ENCODE peak calls at places on chromosomes 4 and X, in four cellular contexts. T is K562, V is HepG2, K is GM12878. Q is an unnamed sample.

GRCh38 chr4:68184923-68185322 is 55.3 kb upstream of the TMPRSS11F start:
- DNase-seq in V (no peak), K (no peak), T (no peak), Q (no peak)

GRCh38 chrX:154444001-154444754 is at the start of gene FAM50A:
- DNase-seq in K (no peak), T (peak; percentile 88), V (no peak), Q (peak; percentile 37)

GRCh38 chr4:163048447-163048846 is 118.2 kb downstream of the NAF1 start:
- DNase-seq in V (peak; percentile 21), K (no peak), T (peak; percentile 52), Q (peak; percentile 32)

GRCh38 chr4:83334425-83335241 is at the start of gene HPSE:
- DNase-seq in T (peak; percentile 41), K (no peak), V (peak; percentile 3), Q (peak; percentile 89)

GRCh38 chr4:167219090-167219489 is 15.2 kb downstream of the SPOCK3 start:
- DNase-seq in T (no peak), V (no peak), K (no peak), Q (no peak)

GRCh38 chr4:103046416-103047290 is 27.1 kb upstream of the SLC9B1 start:
- DNase-seq in K (no peak), T (peak; percentile 55), V (peak; percentile 50), Q (peak; percentile 37)

GRCh38 chr4:187167126-187167525 is 443.5 kb upstream of the FAT1 start:
- DNase-seq in V (no peak), T (no peak), K (no peak), Q (no peak)

GRCh38 chr4:158809611-158810486 is 41.0 kb downstream of the FNIP2 start:
- DNase-seq in T (peak; percentile 36), V (no peak), K (peak; percentile 89), Q (no peak)

GRCh38 chr4:41362647-41363383 is 106.1 kb downstream of the UCHL1 start:
- DNase-seq in V (no peak), T (no peak), K (no peak), Q (peak; percentile 72)

GRCh38 chrX:10722804-10723364 is 102.5 kb upstream of the MID1 start:
- DNase-seq in V (no peak), K (no peak), T (peak; percentile 49), Q (peak; percentile 67)

GRCh38 chrX:43741843-43742573 is 85.9 kb downstream of the MAOA start:
- DNase-seq in T (no peak), K (no peak), V (no peak), Q (no peak)

GRCh38 chr4:94342713-94343112 is at the start of gene HPGDS:
- DNase-seq in K (no peak), V (no peak), T (no peak), Q (no peak)

GRCh38 chr4:168598191-168598590 is 101.3 kb downstream of the PALLD start:
- DNase-seq in V (no peak), K (no peak), T (no peak), Q (no peak)

GRCh38 chrX:267771-268261 is 13.4 kb upstream of the PLCXD1 start:
- DNase-seq in T (no peak), V (no peak), K (no peak), Q (peak; percentile 16)

GRCh38 chr4:76485450-76485849 is 50.4 kb downstream of the SHROOM3 start:
- DNase-seq in K (no peak), T (no peak), V (peak; percentile 9), Q (no peak)

GRCh38 chr4:25702848-25703247 is 47.2 kb downstream of the SLC34A2 start:
- DNase-seq in K (no peak), T (no peak), V (no peak), Q (no peak)

GRCh38 chr4:73481356-73481755 is at the start of gene AFM:
- DNase-seq in T (no peak), V (peak; percentile 73), K (no peak), Q (no peak)

GRCh38 chrX:98607739-98608138 is 1724.0 kb downstream of the RPA4 start:
- DNase-seq in K (no peak), T (no peak), V (no peak), Q (no peak)

GRCh38 chrX:118839334-118839958 is 15.8 kb downstream of the ZCCHC12 start:
- DNase-seq in V (peak; percentile 58), T (peak; percentile 75), K (no peak), Q (peak; percentile 91)

DNA sequence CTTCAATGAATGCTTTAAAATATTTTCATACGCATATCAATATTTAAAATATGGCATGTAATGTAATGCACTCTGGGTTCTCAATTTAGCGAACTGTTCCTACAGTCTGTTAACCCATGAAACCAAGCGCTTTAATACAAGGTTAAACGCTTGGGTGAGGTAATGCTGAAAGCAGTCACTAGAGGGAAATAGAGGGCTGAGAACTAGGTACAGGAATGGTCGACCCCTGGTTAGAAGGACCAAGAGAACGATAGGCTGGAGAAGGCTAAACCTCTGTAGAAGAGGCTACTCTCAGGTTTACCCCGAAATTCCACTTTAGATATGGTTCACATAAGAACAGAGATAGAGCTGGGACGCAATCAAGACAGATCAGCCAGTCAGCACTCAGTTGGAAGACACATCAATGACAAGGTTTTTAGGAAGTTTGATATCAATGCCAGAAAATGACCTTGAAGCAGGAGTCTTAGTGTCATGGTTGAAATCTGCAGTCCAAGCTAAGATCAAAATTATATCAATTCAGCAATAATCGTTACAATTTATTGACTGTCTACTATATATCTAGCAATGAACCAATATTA is 26.9 kb downstream of the ARSJ start:
- DNase-seq in K (peak; percentile 12), V (peak; percentile 54), T (peak; percentile 5), Q (peak; percentile 29)
- TF ChIP-seq USF2 in K (no peak), V (no peak), T (no peak), Q (no peak)

GRCh38 chr4:7393491-7394183 is 41.1 kb downstream of the PSAPL1 start:
- DNase-seq in T (no peak), K (no peak), V (no peak), Q (no peak)

GRCh38 chr4:7396186-7396585 is 38.5 kb downstream of the PSAPL1 start:
- DNase-seq in K (no peak), V (no peak), T (no peak), Q (no peak)

GRCh38 chr4:7395635-7396034 is 39.1 kb downstream of the PSAPL1 start:
- DNase-seq in T (no peak), V (no peak), K (no peak), Q (no peak)

GRCh38 chr4:7394184-7394575 is 40.5 kb downstream of the PSAPL1 start:
- DNase-seq in K (no peak), T (no peak), V (no peak), Q (no peak)

GRCh38 chr4:7394681-7395451 is 39.9 kb downstream of the PSAPL1 start:
- DNase-seq in T (no peak), V (no peak), K (no peak), Q (no peak)
- TF ChIP-seq TCF7 in T (no peak), V (no peak), K (no peak), Q (no peak)

DNA sequence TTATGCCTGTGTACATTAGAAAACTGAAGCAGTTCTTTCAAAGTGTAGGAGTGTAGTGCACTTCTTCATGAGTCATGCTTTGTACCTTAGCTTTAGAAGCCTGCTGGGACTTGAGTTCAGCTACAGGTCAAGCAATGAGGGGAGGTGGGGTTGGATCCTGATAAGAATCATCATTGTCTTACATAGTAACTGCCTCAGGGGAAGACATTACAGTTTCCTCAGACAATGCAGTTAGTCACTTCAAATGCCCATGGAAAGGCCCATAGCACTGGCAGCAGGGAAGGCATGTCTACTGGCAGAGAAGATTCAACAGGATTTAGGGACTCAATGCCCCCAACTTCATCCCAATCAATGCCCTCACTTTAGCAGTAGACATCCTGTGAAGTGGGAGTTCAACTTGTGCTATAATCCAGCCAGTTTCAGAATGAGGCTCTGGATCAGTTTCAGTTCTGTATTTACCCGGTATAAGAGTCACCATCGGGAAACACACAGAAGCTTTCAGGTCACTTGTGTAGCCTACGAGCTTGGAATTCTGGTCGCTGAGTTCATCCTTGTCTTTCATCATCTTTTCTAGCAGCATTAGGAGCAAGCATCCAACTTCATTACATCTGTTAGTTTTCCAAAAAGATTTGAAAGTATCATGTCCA is 1216.5 kb downstream of the RAPGEF2 start:
- DNase-seq in K (no peak), T (no peak), V (no peak), Q (no peak)
- TF ChIP-seq CREM in K (no peak), T (no peak), V (no peak), Q (no peak)

GRCh38 chrX:15475021-15475420 is 18.1 kb downstream of the PIR start:
- DNase-seq in T (no peak), K (no peak), V (no peak), Q (no peak)
- TF ChIP-seq USF2 in T (no peak), K (no peak), V (no peak), Q (no peak)

GRCh38 chr4:8278009-8278395 is 8.4 kb downstream of the HTRA3 start:
- DNase-seq in T (no peak), K (no peak), V (no peak), Q (no peak)

GRCh38 chr4:8279321-8280157 is 10.0 kb downstream of the HTRA3 start:
- DNase-seq in V (no peak), K (no peak), T (no peak), Q (no peak)

GRCh38 chr4:8277356-8278008 is 7.9 kb downstream of the HTRA3 start:
- DNase-seq in T (no peak), K (no peak), V (no peak), Q (no peak)

GRCh38 chr4:8280158-8280875 is 10.8 kb downstream of the HTRA3 start:
- DNase-seq in K (no peak), T (no peak), V (no peak), Q (no peak)

DNA sequence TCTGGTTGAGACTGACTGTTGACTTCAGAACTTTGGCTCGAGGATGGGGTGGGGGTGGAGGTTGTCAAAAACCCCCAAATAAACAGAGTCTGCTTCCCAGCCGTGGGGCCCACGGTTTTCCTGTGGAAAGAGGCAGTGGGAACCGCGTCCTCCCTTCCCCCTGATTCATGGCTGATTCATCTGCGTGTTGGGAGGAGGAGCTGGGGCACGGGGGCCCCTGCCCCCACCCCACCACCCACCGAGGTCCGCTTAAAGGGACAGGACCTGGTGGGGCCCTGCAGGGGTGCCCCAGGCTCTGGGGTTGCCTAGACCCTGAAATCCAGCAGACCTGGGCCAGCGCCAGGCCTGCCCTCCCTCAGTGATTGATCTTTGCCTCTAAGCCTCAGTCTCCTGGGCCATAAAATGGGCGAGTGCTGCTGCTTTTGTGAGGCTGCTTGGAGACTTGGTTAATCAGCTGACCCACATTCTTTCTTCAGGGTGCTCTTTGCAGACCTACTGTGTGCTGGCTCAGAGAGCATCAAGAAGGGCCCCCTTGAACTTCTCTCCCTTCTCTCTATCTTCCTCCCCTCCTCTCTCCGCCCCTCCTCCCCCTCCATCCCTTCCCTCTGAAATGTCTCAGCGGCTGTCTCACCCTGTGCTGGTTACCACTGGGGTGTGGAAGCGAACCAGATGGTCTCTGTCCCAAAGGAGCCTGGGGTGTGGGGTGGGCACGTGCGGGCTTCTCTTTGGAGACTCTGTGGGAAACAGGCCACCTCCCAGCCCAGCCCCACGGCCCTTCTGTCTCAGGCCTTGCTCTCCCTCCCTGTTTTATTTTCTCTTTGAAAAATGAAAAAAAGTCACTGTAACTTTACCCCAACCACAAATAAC is 9.1 kb downstream of the HTRA3 start:
- DNase-seq in T (no peak), V (no peak), K (no peak), Q (no peak)
- TF ChIP-seq TCF7 in T (no peak), V (no peak), K (no peak), Q (no peak)

DNA sequence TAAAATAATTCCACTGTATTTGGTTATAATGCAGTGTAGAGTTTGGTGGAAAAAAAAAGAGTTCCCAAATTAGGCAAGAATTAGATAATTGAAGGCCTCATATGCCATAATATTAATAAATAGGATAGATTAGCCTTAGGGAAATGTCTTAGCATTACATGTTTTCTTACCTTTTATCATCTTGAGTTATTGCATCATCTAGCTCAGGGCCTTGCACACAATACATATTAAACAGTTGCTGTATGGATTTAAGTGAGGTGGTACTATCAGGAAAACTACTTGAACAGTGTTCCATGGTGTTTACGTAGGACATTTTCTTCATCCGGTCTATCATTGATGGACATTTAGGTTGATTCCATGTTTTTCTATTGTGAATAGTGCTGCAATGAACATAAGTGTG is 419.4 kb downstream of the EPHA5 start:
- DNase-seq in K (no peak), V (no peak), T (no peak), Q (no peak)
- TF ChIP-seq CREM in K (no peak), V (no peak), T (no peak), Q (no peak)

Q was measured in WTC11.